ENCODE peak calls at places on chromosomes 4 and X, in ten cellular contexts. Q is endothelial cell of umbilical vein, Z is cardiac muscle cell, V is K562, L is right atrium auricular region, A is uterus, M is heart right ventricle, G is NT2/D1, E is A549, J is neural progenitor cell. H is an unnamed sample. For H3K9me3 and H3K4me1, the result is how much of the 10 kb centered on the place peaks cover.

GRCh38 chr4:25013756-25014737 is 16.7 kb downstream of the LGI2 start:
- DNase-seq in J (no peak), E (no peak), Q (no peak), M (no peak), V (no peak), G (no peak), L (no peak), A (peak), Z (no peak), H (no peak)

GRCh38 chrX:70442224-70442623 is 2.4 kb upstream of the DLG3 start:
- DNase-seq in V (no peak), M (no peak), L (no peak), E (no peak), A (no peak), Z (no peak), G (no peak), Q (no peak), J (no peak), H (no peak)

GRCh38 chr4:123767801-123768200 is 371.2 kb downstream of the SPRY1 start:
- DNase-seq in E (no peak), G (no peak), A (no peak), L (no peak), V (no peak), Q (no peak), M (no peak), J (no peak), Z (no peak), H (no peak)

GRCh38 chrX:130125090-130125489 is 14.8 kb upstream of the ELF4 start:
- DNase-seq in E (no peak), J (no peak), Q (peak), G (no peak), A (peak), L (peak), Z (peak), M (peak), V (peak), H (no peak)

GRCh38 chrX:45751156-45751555 is 550.5 kb upstream of the DIPK2B start:
- DNase-seq in G (no peak), V (no peak), E (no peak), A (no peak), L (no peak), J (no peak), M (no peak), Z (no peak), Q (peak), H (no peak)

GRCh38 chr4:98510757-98511517 is 147.5 kb downstream of the TSPAN5 start:
- DNase-seq in Z (peak), Q (no peak), L (no peak), E (no peak), G (no peak), M (no peak), A (no peak), J (no peak), V (no peak), H (no peak)

GRCh38 chr4:74531952-74532794 is 87.2 kb downstream of the AREG start:
- DNase-seq in Z (peak), E (peak), V (peak), Q (peak), M (no peak), A (no peak), G (peak), J (peak), L (no peak), H (peak)

GRCh38 chr4:16591867-16592266 is 306.6 kb downstream of the LDB2 start:
- DNase-seq in Q (no peak), M (peak), G (no peak), Z (peak), V (no peak), J (peak), E (no peak), L (no peak), A (peak), H (no peak)

GRCh38 chr4:52704133-52704532 is 45.0 kb upstream of the USP46 start:
- DNase-seq in M (no peak), J (no peak), Z (peak), A (no peak), Q (no peak), V (no peak), L (no peak), E (no peak), G (no peak), H (no peak)

GRCh38 chr4:28788929-28789490 is 1928.4 kb downstream of the STIM2 start:
- DNase-seq in V (no peak), G (no peak), L (no peak), J (no peak), A (no peak), E (no peak), Z (no peak), M (no peak), Q (no peak), H (no peak)

GRCh38 chrX:110146521-110146920 is 143.6 kb downstream of the TMEM164 start:
- DNase-seq in A (peak), V (peak), J (peak), Z (peak), M (no peak), Q (peak), L (no peak), E (peak), G (peak), H (no peak)

GRCh38 chrX:129779747-129780146 is at the start of gene SASH3:
- DNase-seq in L (no peak), J (no peak), G (no peak), E (no peak), M (peak), A (no peak), Z (no peak), Q (no peak), V (no peak), H (no peak)

GRCh38 chr4:85595796-85596559 is 121.0 kb downstream of the ARHGAP24 start:
- DNase-seq in A (no peak), E (no peak), J (no peak), V (no peak), G (no peak), Z (peak), M (no peak), Q (no peak), L (no peak), H (no peak)

GRCh38 chr4:107740950-107741701 is 21.1 kb upstream of the PAPSS1 start:
- DNase-seq in V (no peak), E (no peak), Z (peak), M (peak), A (peak), Q (peak), J (no peak), G (no peak), L (peak), H (no peak)

GRCh38 chr4:87465739-87466366 is 43.5 kb downstream of the NUDT9 start:
- DNase-seq in V (peak), A (no peak), M (no peak), G (no peak), Z (peak), Q (peak), L (no peak), J (peak), E (peak), H (peak)

GRCh38 chr4:149296503-149296902 is 519.1 kb downstream of the IQCM start:
- DNase-seq in G (no peak), M (no peak), E (no peak), Q (no peak), V (no peak), L (no peak), J (no peak), A (no peak), Z (no peak), H (no peak)

GRCh38 chrX:130118396-130118795 is 8.1 kb upstream of the ELF4 start:
- DNase-seq in L (no peak), J (no peak), Z (peak), Q (peak), A (peak), G (no peak), M (no peak), E (no peak), V (no peak), H (no peak)

GRCh38 chr4:110516106-110516922 is 40.4 kb downstream of the ENPEP start:
- DNase-seq in G (peak), Z (peak), L (peak), J (peak), V (peak), Q (peak), A (peak), M (peak), E (peak), H (peak)

GRCh38 chr4:100811046-100811445 is 293.2 kb upstream of the EMCN start:
- DNase-seq in E (no peak), G (peak), Q (no peak), V (no peak), A (no peak), J (peak), M (no peak), L (no peak), Z (no peak), H (peak)

GRCh38 chrX:134717698-134718328 is 59.5 kb upstream of the PLAC1 start:
- DNase-seq in A (no peak), Z (peak), V (no peak), M (no peak), E (peak), J (no peak), L (no peak), Q (no peak), G (no peak), H (no peak)

GRCh38 chr4:85498068-85498733 is 23.3 kb downstream of the ARHGAP24 start:
- DNase-seq in E (no peak), A (peak), Q (no peak), G (no peak), Z (peak), L (peak), J (no peak), V (no peak), M (no peak), H (no peak)

GRCh38 chrX:9885150-9885549 is 82.0 kb upstream of the CLDN34 start:
- DNase-seq in Z (peak), L (no peak), M (peak), E (peak), J (peak), V (peak), G (peak), Q (peak), A (no peak), H (no peak)

GRCh38 chr4:87387237-87387636 is 3.8 kb downstream of the HSD17B11 start:
- DNase-seq in A (no peak), L (no peak), Z (no peak), Q (no peak), E (no peak), V (no peak), M (no peak), G (no peak), J (no peak), H (no peak)

GRCh38 chr4:32631824-32632223 is 1911.7 kb downstream of the PCDH7 start:
- DNase-seq in J (peak), V (no peak), L (no peak), M (no peak), A (no peak), E (no peak), G (no peak), Z (no peak), Q (no peak), H (no peak)

GRCh38 chr4:165248102-165248501 is 40.7 kb downstream of the KLHL2 start:
- DNase-seq in M (no peak), L (no peak), A (no peak), E (no peak), V (no peak), J (no peak), Z (no peak), G (no peak), Q (no peak), H (no peak)

GRCh38 chrX:24506082-24506481 is 41.0 kb downstream of the PDK3 start:
- DNase-seq in E (no peak), G (no peak), V (peak), Z (peak), M (no peak), J (no peak), Q (no peak), L (no peak), A (no peak), H (no peak)

GRCh38 chr4:89800012-89800516 is 36.9 kb downstream of the SNCA start:
- DNase-seq in G (no peak), V (no peak), L (no peak), J (no peak), A (no peak), Z (peak), M (no peak), E (no peak), Q (peak), H (no peak)

GRCh38 chr4:166460769-166461550 is 587.9 kb downstream of the TLL1 start:
- DNase-seq in V (no peak), M (no peak), A (no peak), L (no peak), G (no peak), E (no peak), Z (peak), Q (no peak), J (no peak), H (no peak)

GRCh38 chr4:48642421-48643144 is 137.5 kb downstream of the FRYL start:
- DNase-seq in V (no peak), Z (peak), J (no peak), Q (peak), E (no peak), G (no peak), M (no peak), A (no peak), L (no peak), H (no peak)

GRCh38 chr4:24770111-24770584 is 25.2 kb upstream of the SOD3 start:
- DNase-seq in Z (peak), G (no peak), Q (peak), E (no peak), L (no peak), M (no peak), A (no peak), J (peak), V (no peak), H (no peak)

GRCh38 chrX:101676571-101676970 is 16.9 kb upstream of the ARMCX2 start:
- DNase-seq in E (no peak), G (no peak), Q (no peak), V (no peak), A (no peak), L (no peak), Z (no peak), M (no peak), J (no peak), H (no peak)

GRCh38 chr4:1784789-1785591 is 8.1 kb upstream of the FGFR3 start:
- DNase-seq in V (peak), J (no peak), E (no peak), Z (peak), M (peak), L (peak), Q (peak), A (no peak), G (no peak), H (no peak)

GRCh38 chrX:25010784-25011588 is 4.8 kb downstream of the ARX start:
- DNase-seq in V (no peak), Q (no peak), L (no peak), J (peak), Z (no peak), A (no peak), E (no peak), G (no peak), M (no peak), H (no peak)

GRCh38 chr4:121072080-121072835 is at the start of gene NDNF:
- DNase-seq in J (peak), L (no peak), A (peak), V (no peak), G (no peak), E (no peak), Z (peak), Q (peak), M (peak), H (no peak)

GRCh38 chr4:26861434-26862186 is 969 bp downstream of the STIM2 start:
- DNase-seq in V (peak), E (peak), A (peak), J (peak), G (peak), Q (peak), Z (peak), L (peak), M (peak), H (no peak)

GRCh38 chr4:184846531-184846930 is 20.8 kb upstream of the ACSL1 start:
- DNase-seq in J (no peak), V (no peak), Q (no peak), E (no peak), L (no peak), G (no peak), A (no peak), Z (no peak), M (no peak), H (no peak)

GRCh38 chr4:19905006-19905405 is 346.7 kb upstream of the SLIT2 start:
- DNase-seq in L (no peak), E (no peak), A (no peak), V (no peak), M (no peak), G (no peak), J (no peak), Z (no peak), Q (no peak), H (no peak)
- H3K9me3 ChIP-seq in L (under half), E (under half), A (under half), V (under half), M (under half), G (under half), J (under half), Z (under half), Q (under half), H (under half)

DNA sequence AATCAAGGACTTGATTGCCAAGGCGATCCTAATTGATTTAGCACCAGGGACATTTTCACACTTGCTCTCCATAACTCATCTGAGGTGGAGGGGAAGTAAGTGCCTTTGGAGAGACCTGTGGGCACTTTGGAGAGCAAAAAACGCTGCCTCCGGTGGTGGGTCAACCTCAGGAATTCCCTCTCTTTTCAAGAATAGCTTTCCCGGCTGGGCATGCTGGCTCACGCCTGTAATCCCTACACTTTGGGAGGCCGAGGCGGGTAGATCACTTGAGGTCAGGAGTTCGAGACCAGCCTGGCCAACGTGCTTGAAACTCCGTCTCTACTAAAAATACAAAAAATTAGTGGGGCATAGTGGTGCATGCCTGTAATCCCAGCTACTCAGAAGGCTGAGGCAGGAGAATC is 49.2 kb downstream of the PRPS1 start:
- DNase-seq in A (no peak), J (peak), Q (no peak), V (no peak), M (no peak), L (no peak), Z (peak), E (no peak), G (no peak), H (no peak)
- H3K4me1 ChIP-seq in A (under half), J (under half), Q (under half), V (under half), M (half or more), L (under half), Z (under half), E (under half), G (under half), H (under half)

GRCh38 chr4:3485882-3486555 is 22.9 kb downstream of the DOK7 start:
- DNase-seq in J (no peak), G (no peak), Z (no peak), A (no peak), L (no peak), Q (no peak), V (no peak), M (no peak), E (no peak), H (no peak)

GRCh38 chr4:3482707-3483106 is 19.6 kb downstream of the DOK7 start:
- DNase-seq in Z (no peak), L (no peak), Q (no peak), E (no peak), A (no peak), V (no peak), J (no peak), G (no peak), M (no peak), H (no peak)

GRCh38 chr4:3483471-3483921 is 20.4 kb downstream of the DOK7 start:
- DNase-seq in L (peak), M (peak), Q (no peak), A (no peak), E (no peak), Z (no peak), J (peak), V (no peak), G (no peak), H (no peak)

GRCh38 chr4:3485011-3485881 is 22.1 kb downstream of the DOK7 start:
- DNase-seq in Z (no peak), A (no peak), J (no peak), G (no peak), M (no peak), Q (no peak), L (no peak), E (no peak), V (no peak), H (no peak)

DNA sequence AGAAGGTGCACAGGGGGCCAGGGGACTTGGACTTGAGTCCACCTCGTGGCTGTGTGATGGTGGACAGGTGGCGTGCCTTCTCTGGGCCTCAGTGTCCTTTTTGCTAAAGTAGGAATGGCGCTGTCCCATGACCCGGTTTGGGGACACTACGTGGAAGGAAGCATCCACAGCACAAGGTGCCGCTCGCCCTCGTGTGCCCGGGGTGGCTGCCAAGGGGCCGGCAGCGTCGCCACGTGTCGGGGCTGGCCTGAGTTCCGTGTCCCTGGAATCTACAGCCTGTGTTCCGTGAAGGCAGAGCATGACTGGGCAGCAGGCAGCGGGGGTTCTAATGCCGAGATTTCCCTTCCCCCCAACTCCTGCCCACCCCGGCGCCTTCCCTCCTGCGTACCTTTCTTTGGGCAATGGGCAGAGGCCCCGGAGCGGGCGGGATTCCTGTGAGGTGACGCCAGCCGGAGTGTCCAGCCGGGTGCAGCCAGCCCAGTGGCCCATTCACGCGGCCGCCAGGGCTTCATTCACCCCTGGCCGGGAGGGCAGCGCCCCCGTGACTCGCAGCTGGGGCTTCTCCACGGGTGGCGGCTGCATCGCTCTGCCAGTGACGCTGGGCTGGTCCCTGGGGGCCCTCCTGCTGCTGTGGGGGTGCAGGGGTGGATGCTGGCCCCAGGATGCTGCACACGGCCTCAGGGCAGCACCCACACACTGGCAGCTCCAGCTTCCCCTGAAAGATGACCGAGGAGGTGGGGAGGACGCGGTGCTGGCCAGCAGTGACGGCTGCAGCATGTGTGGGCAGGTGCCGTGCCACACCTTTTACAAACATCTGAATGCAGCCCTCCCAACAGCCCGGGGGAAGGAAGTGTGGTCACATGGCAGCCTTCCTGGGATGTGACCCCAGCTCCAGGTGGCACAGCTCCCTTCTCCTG is 21.2 kb downstream of the DOK7 start:
- DNase-seq in E (peak), Q (no peak), G (no peak), L (peak), V (no peak), A (no peak), J (no peak), Z (no peak), M (peak), H (no peak)
- H3K4me3 ChIP-seq in E (peak), Q (no peak), G (no peak), L (peak), V (no peak), A (no peak), J (no peak), Z (no peak), M (no peak), H (no peak)

DNA sequence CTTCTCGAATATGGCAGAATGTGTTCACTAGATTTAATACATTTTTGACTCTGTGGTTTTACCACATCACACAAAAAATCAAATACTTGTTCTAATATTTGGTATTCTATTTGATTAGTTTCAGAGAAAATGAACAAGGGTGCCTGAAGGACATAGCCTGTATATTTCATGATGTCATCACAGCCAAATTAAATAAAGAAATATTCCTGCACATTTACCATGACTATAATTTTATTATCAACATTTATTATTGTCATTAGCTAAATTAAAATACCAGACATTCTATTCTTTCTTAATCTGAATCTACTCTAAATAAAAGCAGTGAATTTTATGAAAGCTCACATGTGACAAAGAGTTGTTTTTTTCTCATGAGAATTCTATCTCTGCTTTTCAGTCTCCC is 980.5 kb downstream of the PCDH18 start:
- DNase-seq in J (no peak), L (no peak), Q (no peak), E (no peak), M (no peak), G (no peak), V (no peak), Z (no peak), A (no peak), H (no peak)
- H3K9me3 ChIP-seq in J (under half), L (under half), Q (under half), E (under half), M (under half), G (under half), V (under half), Z (under half), A (under half), H (under half)

DNA sequence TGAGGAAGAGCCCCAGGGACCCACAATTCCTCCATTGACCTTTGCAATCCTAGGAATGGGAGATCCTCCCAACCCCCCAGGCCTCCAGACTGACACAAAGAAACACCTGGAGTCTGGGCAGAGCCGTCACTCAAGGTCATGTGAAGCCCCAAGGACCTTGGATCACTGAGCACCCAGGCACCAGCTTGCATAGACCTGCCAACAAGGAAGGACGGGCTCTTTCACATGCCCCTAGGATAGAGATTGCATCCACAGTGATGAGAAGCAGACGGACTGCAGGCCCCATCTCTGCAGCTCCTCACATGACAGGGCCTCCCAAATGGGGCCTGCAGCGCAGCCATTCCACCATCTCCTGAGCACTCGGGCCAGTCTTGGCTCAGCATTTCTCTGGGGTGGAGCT is 186.0 kb upstream of the ZCCHC13 start:
- DNase-seq in L (no peak), Q (no peak), V (no peak), G (no peak), M (no peak), E (no peak), J (no peak), A (no peak), Z (no peak), H (no peak)
- H3K4me1 ChIP-seq in L (under half), Q (under half), V (under half), G (under half), M (under half), E (under half), J (under half), A (under half), Z (under half), H (under half)